ENCODE peak calls at places on chromosomes 13 and 19, in four cellular contexts. X, Z, H and U are unnamed samples.

GRCh38 chr19:16325161-16325527 is 518 bp downstream of the KLF2 start:
- DNase-seq in X (no peak), Z (peak; percentile 75), H (no peak), U (no peak)

GRCh38 chr13:108508263-108508662 is 121.1 kb upstream of the MYO16 start:
- DNase-seq in X (peak; percentile 2), H (peak; percentile 16), Z (no peak), U (no peak)

GRCh38 chr19:36488118-36488815 is 1.1 kb downstream of the ZNF566 start:
- DNase-seq in Z (no peak), X (no peak), H (no peak), U (no peak)

GRCh38 chr19:7919681-7920519 is at the start of gene SNAPC2:
- DNase-seq in Z (peak; percentile 83), X (peak; percentile 89), H (peak; percentile 92), U (no peak)

GRCh38 chr13:37187110-37187509 is 81.6 kb upstream of the CSNK1A1L start:
- DNase-seq in X (no peak), H (no peak), Z (no peak), U (no peak)

GRCh38 chr19:49216076-49216475 is 58.5 kb downstream of the TRPM4 start:
- DNase-seq in Z (no peak), X (no peak), H (no peak), U (no peak)

GRCh38 chr13:110062077-110062776 is 244.7 kb downstream of the COL4A1 start:
- DNase-seq in H (no peak), X (no peak), Z (no peak), U (no peak)

GRCh38 chr19:17076539-17076919 is 952 bp downstream of the MYO9B start:
- DNase-seq in X (no peak), Z (no peak), H (no peak), U (no peak)

GRCh38 chr13:113815151-113816058 is 48.5 kb downstream of the GAS6 start:
- DNase-seq in X (no peak), H (peak; percentile 73), Z (no peak), U (no peak)

GRCh38 chr13:71979616-71980015 is 112.6 kb upstream of the DACH1 start:
- DNase-seq in H (peak; percentile 6), Z (no peak), X (peak; percentile 4), U (no peak)

GRCh38 chr19:6678690-6679109 is 8.7 kb upstream of the TNFSF14 start:
- DNase-seq in H (no peak), X (no peak), Z (no peak), U (no peak)

GRCh38 chr13:105735269-105735668 is 800.2 kb downstream of the EFNB2 start:
- DNase-seq in Z (no peak), H (no peak), X (no peak), U (no peak)

GRCh38 chr13:57629391-57629804 is 2.1 kb upstream of the PCDH17 start:
- DNase-seq in X (no peak), Z (no peak), H (no peak), U (no peak)

GRCh38 chr13:90918551-90918950 is 428.9 kb upstream of the MIR17HG start:
- DNase-seq in Z (no peak), X (no peak), H (no peak), U (no peak)

GRCh38 chr19:5951338-5951861 is 26.5 kb downstream of the RANBP3 start:
- DNase-seq in X (no peak), Z (no peak), H (no peak), U (no peak)

GRCh38 chr13:93635687-93636086 is 409.1 kb downstream of the GPC6 start:
- DNase-seq in X (no peak), Z (no peak), H (no peak), U (no peak)

GRCh38 chr13:89923731-89924130 is 1423.8 kb upstream of the MIR17HG start:
- DNase-seq in H (no peak), X (no peak), Z (no peak), U (no peak)

GRCh38 chr13:21060063-21060826 is 1.1 kb downstream of the LATS2 start:
- DNase-seq in X (no peak), H (no peak), Z (no peak), U (no peak)

GRCh38 chr13:81683526-81683925 is 1342.6 kb upstream of the SPRY2 start:
- DNase-seq in X (no peak), Z (no peak), H (no peak), U (no peak)

GRCh38 chr19:10105241-10106099 is 692 bp upstream of the PPAN start:
- DNase-seq in X (no peak), Z (peak; percentile 11), H (no peak), U (no peak)

GRCh38 chr13:99281811-99282263 is 23.7 kb upstream of the GPR18 start:
- DNase-seq in H (no peak), Z (no peak), X (no peak), U (no peak)
- TF ChIP-seq TCF7L2 in H (no peak), Z (no peak), X (no peak), U (no peak)

GRCh38 chr19:45668342-45668871 is 386 bp downstream of the GIPR start:
- DNase-seq in Z (no peak), X (no peak), H (no peak), U (no peak)
- H3K27me3 ChIP-seq in Z (no peaks in the 10 kb centered on the region), X (peaks cover 11% of the 10 kb centered on the region), H (no peaks in the 10 kb centered on the region), U (no peaks in the 10 kb centered on the region)

GRCh38 chr19:4933528-4933927 is 24.2 kb downstream of the UHRF1 start:
- DNase-seq in Z (no peak), H (no peak), X (no peak), U (no peak)
- H3K4me1 ChIP-seq in Z (no peaks in the 10 kb centered on the region), H (no peaks in the 10 kb centered on the region), X (no peaks in the 10 kb centered on the region), U (no peaks in the 10 kb centered on the region)

GRCh38 chr19:42627916-42628315 is 33.2 kb upstream of the CEACAM8 start:
- DNase-seq in X (no peak), Z (no peak), H (no peak), U (no peak)

GRCh38 chr19:42629191-42629590 is 34.5 kb upstream of the CEACAM8 start:
- DNase-seq in X (no peak), H (no peak), Z (no peak), U (no peak)

GRCh38 chr19:42626181-42626580 is 31.5 kb upstream of the CEACAM8 start:
- DNase-seq in Z (no peak), X (no peak), H (no peak), U (no peak)

DNA sequence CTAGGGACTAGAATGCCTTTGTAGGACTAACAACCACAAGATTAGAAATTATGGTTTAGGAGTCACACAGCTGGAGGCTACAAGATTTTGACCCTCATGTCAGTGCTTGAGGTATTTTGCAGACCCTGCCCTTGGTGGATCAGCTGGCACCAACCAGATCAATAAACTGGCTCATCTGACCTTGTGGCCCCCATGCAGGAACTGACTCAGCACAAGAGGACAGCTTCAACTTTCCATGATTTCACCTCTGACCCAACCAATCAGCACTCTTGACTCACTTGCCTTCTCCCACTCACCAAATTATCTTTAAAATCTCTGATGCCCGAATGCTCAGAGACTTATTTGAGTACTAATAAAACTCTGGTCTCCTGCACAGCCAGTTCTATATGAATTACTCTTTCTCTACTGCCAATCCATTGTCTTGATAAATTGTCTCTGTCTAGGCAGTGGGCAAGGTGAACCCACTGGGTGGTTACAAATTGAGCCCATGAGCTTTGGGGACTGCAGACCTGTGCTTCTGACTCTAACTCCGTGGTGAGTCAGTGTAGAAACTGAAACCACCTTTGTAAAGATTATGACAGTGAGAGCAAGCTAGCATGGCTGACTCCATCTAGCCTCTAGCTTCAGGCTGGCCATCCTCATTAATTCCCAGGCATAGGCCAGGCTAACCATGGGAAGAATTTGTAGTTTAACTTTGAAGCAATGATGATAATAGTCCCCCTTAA is 33.8 kb upstream of the CEACAM8 start:
- DNase-seq in Z (no peak), H (no peak), X (no peak), U (no peak)
- TF ChIP-seq TCF7L2 in Z (no peak), H (no peak), X (no peak), U (no peak)

GRCh38 chr13:29624997-29625396 is 29.5 kb upstream of the SLC7A1 start:
- DNase-seq in X (no peak), H (no peak), Z (no peak), U (no peak)
- H3K27me3 ChIP-seq in X (no peaks in the 10 kb centered on the region), H (peaks cover 30% of the 10 kb centered on the region), Z (peaks cover 5% of the 10 kb centered on the region), U (no peaks in the 10 kb centered on the region)

DNA sequence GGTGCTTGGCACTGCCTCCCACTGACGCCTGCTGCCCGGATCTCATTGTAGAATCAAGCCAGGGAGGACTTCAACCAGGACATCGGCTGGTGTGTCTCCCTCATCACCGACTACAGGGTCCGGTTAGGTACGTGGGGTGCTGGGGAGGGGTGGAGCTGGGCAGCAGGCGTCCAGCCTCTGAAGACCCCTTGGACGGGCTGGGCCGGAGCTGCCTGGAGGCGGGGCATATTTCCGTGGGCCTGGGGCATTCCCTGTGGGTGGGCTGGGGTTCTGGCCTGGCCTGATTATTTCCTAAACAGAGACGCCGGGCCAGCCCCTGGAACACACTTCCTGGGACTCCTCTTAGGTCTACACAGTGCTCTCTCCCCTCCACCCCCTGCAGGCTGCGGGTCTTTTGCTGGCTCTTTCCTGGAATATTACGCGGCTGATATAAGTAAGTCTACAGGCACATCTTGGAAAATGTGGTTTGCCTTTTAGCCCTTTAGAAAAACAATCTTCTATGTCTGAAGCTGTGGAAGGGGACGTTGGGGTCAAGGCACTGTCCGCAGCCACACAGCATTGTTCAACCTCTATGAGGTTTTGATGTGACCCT is 14.4 kb upstream of the NDUFS7 start:
- DNase-seq in H (no peak), X (no peak), Z (no peak), U (no peak)
- H3K4me1 ChIP-seq in H (no peaks in the 10 kb centered on the region), X (peaks cover 29% of the 10 kb centered on the region), Z (peaks cover 12% of the 10 kb centered on the region), U (no peaks in the 10 kb centered on the region)

DNA sequence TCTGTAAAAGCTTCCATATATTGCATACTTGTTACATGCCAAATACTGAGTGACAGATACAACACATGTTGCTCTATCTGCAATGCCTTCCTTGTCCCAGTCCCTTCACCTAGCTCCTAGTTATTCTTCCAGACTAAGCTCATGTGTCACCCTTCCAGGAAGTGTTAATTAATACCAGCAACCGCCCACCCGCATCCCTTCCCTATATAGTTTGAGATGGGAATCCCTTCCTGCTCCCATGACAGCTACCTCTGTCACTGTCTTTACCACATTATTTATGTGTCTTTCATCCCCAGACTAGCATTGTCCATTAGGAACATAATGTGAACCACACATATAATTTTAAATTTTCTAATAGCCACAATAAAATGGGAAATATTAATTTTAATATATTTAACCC is 49.5 kb upstream of the FRY start:
- DNase-seq in H (no peak), X (no peak), Z (no peak), U (no peak)
- TF ChIP-seq TCF7L2 in H (no peak), X (no peak), Z (no peak), U (no peak)

GRCh38 chr13:27961227-27962085 is 7.7 kb downstream of the CDX2 start:
- DNase-seq in X (peak; percentile 20), H (no peak), Z (no peak), U (no peak)
- H3K27me3 ChIP-seq in X (peaks cover 16% of the 10 kb centered on the region), H (no peaks in the 10 kb centered on the region), Z (peaks cover 41% of the 10 kb centered on the region), U (no peaks in the 10 kb centered on the region)

GRCh38 chr19:12782174-12782423 is 6.7 kb upstream of the HOOK2 start:
- DNase-seq in X (no peak), Z (no peak), H (no peak), U (no peak)
- H3K4me1 ChIP-seq in X (peaks cover 81% of the 10 kb centered on the region), Z (peaks cover 63% of the 10 kb centered on the region), H (peaks cover 69% of the 10 kb centered on the region), U (peaks cover 46% of the 10 kb centered on the region)

DNA sequence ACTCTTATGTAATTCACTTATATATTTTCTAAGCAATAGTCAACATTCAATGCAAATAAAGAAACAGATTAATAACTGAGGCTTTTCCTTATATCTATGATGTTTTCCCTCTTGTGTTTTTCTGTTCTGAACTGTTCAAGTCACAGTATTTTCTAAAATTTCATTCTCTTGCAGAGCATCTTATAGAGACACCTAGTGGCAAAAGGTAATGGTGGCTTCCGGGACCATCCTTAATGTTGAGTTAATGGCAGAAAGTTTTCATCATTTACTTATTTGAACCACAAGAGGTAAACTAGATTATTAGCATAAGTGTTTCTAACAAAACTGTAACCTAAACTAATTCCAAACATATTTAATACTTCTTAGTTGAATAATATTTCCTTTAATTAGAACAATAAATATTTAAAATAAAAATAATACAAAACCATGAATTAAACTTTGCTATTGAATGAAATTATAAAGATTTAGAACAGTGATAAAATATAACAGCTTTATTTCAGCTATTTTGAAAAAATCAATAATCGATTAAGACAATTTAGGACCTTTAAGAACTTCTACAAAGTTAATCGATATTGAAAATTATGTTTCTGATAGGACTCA is 1.7 kb upstream of the SLITRK5 start:
- DNase-seq in Z (peak; percentile 9), X (peak; percentile 9), H (no peak), U (no peak)
- TF ChIP-seq TCF7L2 in Z (no peak), X (no peak), H (no peak), U (no peak)